ENCODE peak calls at places on chromosome 13, in four cellular contexts. One of them, this sample, is unnamed.

GRCh38 chr13:78881746-78882145 is 222.8 kb upstream of the OBI1 start:
- DNase-seq in T-helper 2 cell: no peak
- DNase-seq in stromal cell of bone marrow: no peak
- DNase-seq in activated CD4-positive, alpha-beta memory T cell treated with anti-CD3 and anti-CD28 coated beads, Interleukin-2, amount 10 ng/mL, durations not matched to agents 7 days and 5 days: no peak
- DNase-seq in this sample: no peak

GRCh38 chr13:19890030-19890429 is 26.6 kb upstream of the ZMYM5 start:
- DNase-seq in activated CD4-positive, alpha-beta memory T cell treated with anti-CD3 and anti-CD28 coated beads, Interleukin-2, amount 10 ng/mL, durations not matched to agents 7 days and 5 days: no peak
- DNase-seq in T-helper 2 cell: no peak
- DNase-seq in stromal cell of bone marrow: no peak
- DNase-seq in this sample: no peak

GRCh38 chr13:113955235-113955634 is 18.6 kb downstream of the C13orf46 start:
- DNase-seq in T-helper 2 cell: no peak
- DNase-seq in stromal cell of bone marrow: no peak
- DNase-seq in activated CD4-positive, alpha-beta memory T cell treated with anti-CD3 and anti-CD28 coated beads, Interleukin-2, amount 10 ng/mL, durations not matched to agents 7 days and 5 days: no peak
- DNase-seq in this sample: no peak

GRCh38 chr13:107351305-107351704 is 783.4 kb upstream of the ARGLU1 start:
- DNase-seq in stromal cell of bone marrow: no peak
- DNase-seq in T-helper 2 cell: no peak
- DNase-seq in activated CD4-positive, alpha-beta memory T cell treated with anti-CD3 and anti-CD28 coated beads, Interleukin-2, amount 10 ng/mL, durations not matched to agents 7 days and 5 days: no peak
- DNase-seq in this sample: no peak

GRCh38 chr13:105783261-105783660 is 752.2 kb downstream of the EFNB2 start:
- DNase-seq in stromal cell of bone marrow: no peak
- DNase-seq in activated CD4-positive, alpha-beta memory T cell treated with anti-CD3 and anti-CD28 coated beads, Interleukin-2, amount 10 ng/mL, durations not matched to agents 7 days and 5 days: no peak
- DNase-seq in T-helper 2 cell: no peak
- DNase-seq in this sample: no peak

GRCh38 chr13:31172001-31172400 is 10.3 kb upstream of the HSPH1 start:
- DNase-seq in stromal cell of bone marrow: no peak
- DNase-seq in T-helper 2 cell: no peak
- DNase-seq in activated CD4-positive, alpha-beta memory T cell treated with anti-CD3 and anti-CD28 coated beads, Interleukin-2, amount 10 ng/mL, durations not matched to agents 7 days and 5 days: no peak
- DNase-seq in this sample: no peak

GRCh38 chr13:109665211-109665610 is 121.2 kb downstream of the IRS2 start:
- DNase-seq in stromal cell of bone marrow: no peak
- DNase-seq in T-helper 2 cell: no peak
- DNase-seq in activated CD4-positive, alpha-beta memory T cell treated with anti-CD3 and anti-CD28 coated beads, Interleukin-2, amount 10 ng/mL, durations not matched to agents 7 days and 5 days: no peak
- DNase-seq in this sample: no peak

GRCh38 chr13:29140277-29140676 is 320.1 kb downstream of the MTUS2 start:
- DNase-seq in stromal cell of bone marrow: no peak
- DNase-seq in activated CD4-positive, alpha-beta memory T cell treated with anti-CD3 and anti-CD28 coated beads, Interleukin-2, amount 10 ng/mL, durations not matched to agents 7 days and 5 days: no peak
- DNase-seq in T-helper 2 cell: no peak
- DNase-seq in this sample: no peak

GRCh38 chr13:106619688-106620555 is 52.0 kb upstream of the ARGLU1 start:
- DNase-seq in activated CD4-positive, alpha-beta memory T cell treated with anti-CD3 and anti-CD28 coated beads, Interleukin-2, amount 10 ng/mL, durations not matched to agents 7 days and 5 days: peak
- DNase-seq in stromal cell of bone marrow: peak
- DNase-seq in T-helper 2 cell: peak
- DNase-seq in this sample: no peak

GRCh38 chr13:51044023-51044665 is 66.9 kb downstream of the C13orf42 start:
- DNase-seq in stromal cell of bone marrow: no peak
- DNase-seq in activated CD4-positive, alpha-beta memory T cell treated with anti-CD3 and anti-CD28 coated beads, Interleukin-2, amount 10 ng/mL, durations not matched to agents 7 days and 5 days: no peak
- DNase-seq in T-helper 2 cell: no peak
- DNase-seq in this sample: no peak

GRCh38 chr13:100306042-100306441 is 217.1 kb downstream of the PCCA start:
- DNase-seq in T-helper 2 cell: no peak
- DNase-seq in activated CD4-positive, alpha-beta memory T cell treated with anti-CD3 and anti-CD28 coated beads, Interleukin-2, amount 10 ng/mL, durations not matched to agents 7 days and 5 days: no peak
- DNase-seq in stromal cell of bone marrow: no peak
- DNase-seq in this sample: no peak

GRCh38 chr13:24274452-24274971 is 34.9 kb upstream of the C1QTNF9 start:
- DNase-seq in activated CD4-positive, alpha-beta memory T cell treated with anti-CD3 and anti-CD28 coated beads, Interleukin-2, amount 10 ng/mL, durations not matched to agents 7 days and 5 days: peak
- DNase-seq in T-helper 2 cell: peak
- DNase-seq in stromal cell of bone marrow: no peak
- DNase-seq in this sample: peak

GRCh38 chr13:51760592-51760991 is 43.4 kb downstream of the DHRS12 start:
- DNase-seq in stromal cell of bone marrow: peak
- DNase-seq in T-helper 2 cell: no peak
- DNase-seq in activated CD4-positive, alpha-beta memory T cell treated with anti-CD3 and anti-CD28 coated beads, Interleukin-2, amount 10 ng/mL, durations not matched to agents 7 days and 5 days: no peak
- DNase-seq in this sample: no peak

GRCh38 chr13:96091164-96091931 is 1.4 kb downstream of the HS6ST3 start:
- DNase-seq in stromal cell of bone marrow: no peak
- DNase-seq in T-helper 2 cell: no peak
- DNase-seq in activated CD4-positive, alpha-beta memory T cell treated with anti-CD3 and anti-CD28 coated beads, Interleukin-2, amount 10 ng/mL, durations not matched to agents 7 days and 5 days: no peak
- DNase-seq in this sample: no peak

GRCh38 chr13:85974604-85975366 is 175.6 kb upstream of the SLITRK6 start:
- DNase-seq in activated CD4-positive, alpha-beta memory T cell treated with anti-CD3 and anti-CD28 coated beads, Interleukin-2, amount 10 ng/mL, durations not matched to agents 7 days and 5 days: no peak
- DNase-seq in T-helper 2 cell: no peak
- DNase-seq in stromal cell of bone marrow: no peak
- DNase-seq in this sample: no peak

GRCh38 chr13:111900390-111901180 is 166.4 kb upstream of the SOX1 start:
- DNase-seq in stromal cell of bone marrow: no peak
- DNase-seq in T-helper 2 cell: no peak
- DNase-seq in activated CD4-positive, alpha-beta memory T cell treated with anti-CD3 and anti-CD28 coated beads, Interleukin-2, amount 10 ng/mL, durations not matched to agents 7 days and 5 days: no peak
- DNase-seq in this sample: no peak

GRCh38 chr13:81987159-81987558 is 1646.2 kb upstream of the SPRY2 start:
- DNase-seq in stromal cell of bone marrow: no peak
- DNase-seq in activated CD4-positive, alpha-beta memory T cell treated with anti-CD3 and anti-CD28 coated beads, Interleukin-2, amount 10 ng/mL, durations not matched to agents 7 days and 5 days: no peak
- DNase-seq in T-helper 2 cell: no peak
- DNase-seq in this sample: no peak

GRCh38 chr13:100443998-100444328 is 144.6 kb downstream of the GGACT start:
- DNase-seq in activated CD4-positive, alpha-beta memory T cell treated with anti-CD3 and anti-CD28 coated beads, Interleukin-2, amount 10 ng/mL, durations not matched to agents 7 days and 5 days: no peak
- DNase-seq in stromal cell of bone marrow: no peak
- DNase-seq in T-helper 2 cell: no peak
- DNase-seq in this sample: no peak

GRCh38 chr13:72983085-72983768 is 75.6 kb upstream of the KLF5 start:
- DNase-seq in activated CD4-positive, alpha-beta memory T cell treated with anti-CD3 and anti-CD28 coated beads, Interleukin-2, amount 10 ng/mL, durations not matched to agents 7 days and 5 days: no peak
- DNase-seq in stromal cell of bone marrow: no peak
- DNase-seq in T-helper 2 cell: no peak
- DNase-seq in this sample: no peak

GRCh38 chr13:97018029-97018819 is 23.9 kb upstream of the OXGR1 start:
- DNase-seq in stromal cell of bone marrow: peak
- DNase-seq in T-helper 2 cell: no peak
- DNase-seq in activated CD4-positive, alpha-beta memory T cell treated with anti-CD3 and anti-CD28 coated beads, Interleukin-2, amount 10 ng/mL, durations not matched to agents 7 days and 5 days: peak
- DNase-seq in this sample: no peak

GRCh38 chr13:99955747-99956472 is 15.7 kb downstream of the ZIC5 start:
- DNase-seq in stromal cell of bone marrow: peak
- DNase-seq in T-helper 2 cell: no peak
- DNase-seq in activated CD4-positive, alpha-beta memory T cell treated with anti-CD3 and anti-CD28 coated beads, Interleukin-2, amount 10 ng/mL, durations not matched to agents 7 days and 5 days: no peak
- DNase-seq in this sample: no peak

GRCh38 chr13:64339373-64340063 is 2890.6 kb downstream of the PCDH9 start:
- DNase-seq in stromal cell of bone marrow: no peak
- DNase-seq in T-helper 2 cell: no peak
- DNase-seq in activated CD4-positive, alpha-beta memory T cell treated with anti-CD3 and anti-CD28 coated beads, Interleukin-2, amount 10 ng/mL, durations not matched to agents 7 days and 5 days: no peak
- DNase-seq in this sample: no peak

GRCh38 chr13:94162289-94162688 is 317.2 kb downstream of the DCT start:
- DNase-seq in stromal cell of bone marrow: no peak
- DNase-seq in activated CD4-positive, alpha-beta memory T cell treated with anti-CD3 and anti-CD28 coated beads, Interleukin-2, amount 10 ng/mL, durations not matched to agents 7 days and 5 days: no peak
- DNase-seq in T-helper 2 cell: no peak
- DNase-seq in this sample: no peak

GRCh38 chr13:114035583-114036501 is 62.0 kb upstream of the C13orf46 start:
- DNase-seq in T-helper 2 cell: no peak
- DNase-seq in activated CD4-positive, alpha-beta memory T cell treated with anti-CD3 and anti-CD28 coated beads, Interleukin-2, amount 10 ng/mL, durations not matched to agents 7 days and 5 days: no peak
- DNase-seq in stromal cell of bone marrow: no peak
- DNase-seq in this sample: no peak

GRCh38 chr13:49240017-49240416 is 7.7 kb upstream of the CDADC1 start:
- DNase-seq in activated CD4-positive, alpha-beta memory T cell treated with anti-CD3 and anti-CD28 coated beads, Interleukin-2, amount 10 ng/mL, durations not matched to agents 7 days and 5 days: peak
- DNase-seq in T-helper 2 cell: peak
- DNase-seq in stromal cell of bone marrow: peak
- DNase-seq in this sample: no peak

GRCh38 chr13:44128522-44128921 is 245.1 kb upstream of the SERP2 start:
- DNase-seq in T-helper 2 cell: no peak
- DNase-seq in stromal cell of bone marrow: no peak
- DNase-seq in activated CD4-positive, alpha-beta memory T cell treated with anti-CD3 and anti-CD28 coated beads, Interleukin-2, amount 10 ng/mL, durations not matched to agents 7 days and 5 days: no peak
- DNase-seq in this sample: no peak

GRCh38 chr13:34114581-34114980 is 296.6 kb downstream of the RFC3 start:
- DNase-seq in T-helper 2 cell: no peak
- DNase-seq in stromal cell of bone marrow: no peak
- DNase-seq in activated CD4-positive, alpha-beta memory T cell treated with anti-CD3 and anti-CD28 coated beads, Interleukin-2, amount 10 ng/mL, durations not matched to agents 7 days and 5 days: no peak
- DNase-seq in this sample: no peak

GRCh38 chr13:45623516-45624090 is 8.1 kb upstream of the ERICH6B start:
- DNase-seq in T-helper 2 cell: no peak
- DNase-seq in activated CD4-positive, alpha-beta memory T cell treated with anti-CD3 and anti-CD28 coated beads, Interleukin-2, amount 10 ng/mL, durations not matched to agents 7 days and 5 days: no peak
- DNase-seq in stromal cell of bone marrow: no peak
- DNase-seq in this sample: no peak

GRCh38 chr13:95833713-95834112 is 156.8 kb downstream of the DNAJC3 start:
- DNase-seq in T-helper 2 cell: no peak
- DNase-seq in stromal cell of bone marrow: no peak
- DNase-seq in activated CD4-positive, alpha-beta memory T cell treated with anti-CD3 and anti-CD28 coated beads, Interleukin-2, amount 10 ng/mL, durations not matched to agents 7 days and 5 days: no peak
- DNase-seq in this sample: no peak

GRCh38 chr13:73715114-73715909 is 418.9 kb downstream of the KLF12 start:
- DNase-seq in activated CD4-positive, alpha-beta memory T cell treated with anti-CD3 and anti-CD28 coated beads, Interleukin-2, amount 10 ng/mL, durations not matched to agents 7 days and 5 days: peak
- DNase-seq in stromal cell of bone marrow: no peak
- DNase-seq in T-helper 2 cell: peak
- DNase-seq in this sample: peak

GRCh38 chr13:36134632-36135031 is 3.5 kb upstream of the DCLK1 start:
- DNase-seq in T-helper 2 cell: no peak
- DNase-seq in activated CD4-positive, alpha-beta memory T cell treated with anti-CD3 and anti-CD28 coated beads, Interleukin-2, amount 10 ng/mL, durations not matched to agents 7 days and 5 days: no peak
- DNase-seq in stromal cell of bone marrow: no peak
- DNase-seq in this sample: no peak

GRCh38 chr13:60335531-60335930 is 61.5 kb upstream of the TDRD3 start:
- DNase-seq in activated CD4-positive, alpha-beta memory T cell treated with anti-CD3 and anti-CD28 coated beads, Interleukin-2, amount 10 ng/mL, durations not matched to agents 7 days and 5 days: no peak
- DNase-seq in stromal cell of bone marrow: no peak
- DNase-seq in T-helper 2 cell: no peak
- DNase-seq in this sample: no peak

This sample was measured in effector memory CD4-positive, alpha-beta T cell.